ENCODE peak calls at places on chromosomes 1 and 21, in five cellular contexts. One of them, this sample, is unnamed.

GRCh38 chr1:239906394-239906793 is 185.3 kb upstream of the FMN2 start:
- DNase-seq in GDM1: no peak
- DNase-seq in cardiac septum: no peak
- DNase-seq in activated CD8-positive, alpha-beta memory T cell treated with anti-CD3 and anti-CD28 coated beads for 24 hours: no peak
- DNase-seq in CD8-positive, alpha-beta memory T cell: no peak
- DNase-seq in this sample: no peak

GRCh38 chr1:113391643-113392271 is 1.4 kb downstream of the MAGI3 start:
- DNase-seq in GDM1: no peak
- DNase-seq in activated CD8-positive, alpha-beta memory T cell treated with anti-CD3 and anti-CD28 coated beads for 24 hours: peak
- DNase-seq in CD8-positive, alpha-beta memory T cell: peak
- DNase-seq in cardiac septum: no peak
- DNase-seq in this sample: no peak

GRCh38 chr1:230870916-230871315 is 2.6 kb upstream of the C1orf198 start:
- DNase-seq in CD8-positive, alpha-beta memory T cell: no peak
- DNase-seq in GDM1: no peak
- DNase-seq in activated CD8-positive, alpha-beta memory T cell treated with anti-CD3 and anti-CD28 coated beads for 24 hours: no peak
- DNase-seq in cardiac septum: peak
- DNase-seq in this sample: no peak

GRCh38 chr1:81666586-81666985 is 134.1 kb upstream of the ADGRL2 start:
- DNase-seq in cardiac septum: no peak
- DNase-seq in activated CD8-positive, alpha-beta memory T cell treated with anti-CD3 and anti-CD28 coated beads for 24 hours: no peak
- DNase-seq in GDM1: no peak
- DNase-seq in CD8-positive, alpha-beta memory T cell: no peak
- DNase-seq in this sample: no peak

GRCh38 chr21:45858180-45858579 is 123.4 kb upstream of the COL6A1 start:
- DNase-seq in CD8-positive, alpha-beta memory T cell: no peak
- DNase-seq in activated CD8-positive, alpha-beta memory T cell treated with anti-CD3 and anti-CD28 coated beads for 24 hours: peak
- DNase-seq in GDM1: no peak
- DNase-seq in cardiac septum: peak
- DNase-seq in this sample: no peak

GRCh38 chr1:228691926-228692325 is 43.4 kb upstream of the RHOU start:
- DNase-seq in CD8-positive, alpha-beta memory T cell: no peak
- DNase-seq in activated CD8-positive, alpha-beta memory T cell treated with anti-CD3 and anti-CD28 coated beads for 24 hours: no peak
- DNase-seq in cardiac septum: no peak
- DNase-seq in GDM1: no peak
- DNase-seq in this sample: no peak

GRCh38 chr1:89873757-89874156 is 52.9 kb downstream of the LRRC8D start:
- DNase-seq in activated CD8-positive, alpha-beta memory T cell treated with anti-CD3 and anti-CD28 coated beads for 24 hours: no peak
- DNase-seq in CD8-positive, alpha-beta memory T cell: no peak
- DNase-seq in GDM1: no peak
- DNase-seq in cardiac septum: no peak
- DNase-seq in this sample: no peak

GRCh38 chr1:29196863-29197589 is 15.3 kb upstream of the SRSF4 start:
- DNase-seq in GDM1: no peak
- DNase-seq in cardiac septum: no peak
- DNase-seq in CD8-positive, alpha-beta memory T cell: peak
- DNase-seq in activated CD8-positive, alpha-beta memory T cell treated with anti-CD3 and anti-CD28 coated beads for 24 hours: no peak
- DNase-seq in this sample: no peak

GRCh38 chr1:25074828-25075227 is 144.8 kb upstream of the RUNX3 start:
- DNase-seq in cardiac septum: no peak
- DNase-seq in activated CD8-positive, alpha-beta memory T cell treated with anti-CD3 and anti-CD28 coated beads for 24 hours: no peak
- DNase-seq in CD8-positive, alpha-beta memory T cell: peak
- DNase-seq in GDM1: no peak
- DNase-seq in this sample: no peak

GRCh38 chr1:210815641-210816040 is 318.3 kb downstream of the KCNH1 start:
- DNase-seq in CD8-positive, alpha-beta memory T cell: no peak
- DNase-seq in activated CD8-positive, alpha-beta memory T cell treated with anti-CD3 and anti-CD28 coated beads for 24 hours: no peak
- DNase-seq in GDM1: no peak
- DNase-seq in cardiac septum: no peak
- DNase-seq in this sample: no peak

GRCh38 chr21:45957986-45958610 is 23.5 kb upstream of the COL6A1 start:
- DNase-seq in activated CD8-positive, alpha-beta memory T cell treated with anti-CD3 and anti-CD28 coated beads for 24 hours: no peak
- DNase-seq in CD8-positive, alpha-beta memory T cell: no peak
- DNase-seq in GDM1: no peak
- DNase-seq in cardiac septum: no peak
- DNase-seq in this sample: no peak

GRCh38 chr1:240310226-240310925 is 218.7 kb downstream of the FMN2 start:
- DNase-seq in activated CD8-positive, alpha-beta memory T cell treated with anti-CD3 and anti-CD28 coated beads for 24 hours: no peak
- DNase-seq in CD8-positive, alpha-beta memory T cell: no peak
- DNase-seq in cardiac septum: no peak
- DNase-seq in GDM1: no peak
- DNase-seq in this sample: no peak

GRCh38 chr1:45065083-45065482 is 53.0 kb downstream of the UROD start:
- DNase-seq in CD8-positive, alpha-beta memory T cell: no peak
- DNase-seq in GDM1: no peak
- DNase-seq in cardiac septum: no peak
- DNase-seq in activated CD8-positive, alpha-beta memory T cell treated with anti-CD3 and anti-CD28 coated beads for 24 hours: no peak
- DNase-seq in this sample: no peak

GRCh38 chr1:183632087-183632486 is 3.5 kb downstream of the ARPC5 start:
- DNase-seq in GDM1: no peak
- DNase-seq in cardiac septum: no peak
- DNase-seq in CD8-positive, alpha-beta memory T cell: no peak
- DNase-seq in activated CD8-positive, alpha-beta memory T cell treated with anti-CD3 and anti-CD28 coated beads for 24 hours: no peak
- DNase-seq in this sample: no peak

GRCh38 chr21:44816761-44817505 is 929 bp downstream of the SUMO3 start:
- DNase-seq in cardiac septum: no peak
- DNase-seq in CD8-positive, alpha-beta memory T cell: no peak
- DNase-seq in activated CD8-positive, alpha-beta memory T cell treated with anti-CD3 and anti-CD28 coated beads for 24 hours: no peak
- DNase-seq in GDM1: no peak
- DNase-seq in this sample: no peak

GRCh38 chr1:112735752-112736151 is 20.6 kb upstream of the PPM1J start:
- DNase-seq in CD8-positive, alpha-beta memory T cell: no peak
- DNase-seq in GDM1: no peak
- DNase-seq in cardiac septum: no peak
- DNase-seq in activated CD8-positive, alpha-beta memory T cell treated with anti-CD3 and anti-CD28 coated beads for 24 hours: no peak
- DNase-seq in this sample: no peak

GRCh38 chr1:85884372-85885035 is 176.3 kb upstream of the ZNHIT6 start:
- DNase-seq in CD8-positive, alpha-beta memory T cell: no peak
- DNase-seq in activated CD8-positive, alpha-beta memory T cell treated with anti-CD3 and anti-CD28 coated beads for 24 hours: no peak
- DNase-seq in GDM1: no peak
- DNase-seq in cardiac septum: no peak
- DNase-seq in this sample: no peak

GRCh38 chr1:203327684-203328457 is 22.6 kb downstream of the BTG2 start:
- DNase-seq in GDM1: peak
- DNase-seq in CD8-positive, alpha-beta memory T cell: peak
- DNase-seq in activated CD8-positive, alpha-beta memory T cell treated with anti-CD3 and anti-CD28 coated beads for 24 hours: peak
- DNase-seq in cardiac septum: peak
- DNase-seq in this sample: peak

GRCh38 chr1:172719694-172720138 is 60.8 kb downstream of the FASLG start:
- DNase-seq in CD8-positive, alpha-beta memory T cell: no peak
- DNase-seq in cardiac septum: no peak
- DNase-seq in GDM1: peak
- DNase-seq in activated CD8-positive, alpha-beta memory T cell treated with anti-CD3 and anti-CD28 coated beads for 24 hours: no peak
- DNase-seq in this sample: no peak

GRCh38 chr1:245953876-245954660 is 553.0 kb downstream of the SMYD3 start:
- DNase-seq in CD8-positive, alpha-beta memory T cell: no peak
- DNase-seq in activated CD8-positive, alpha-beta memory T cell treated with anti-CD3 and anti-CD28 coated beads for 24 hours: peak
- DNase-seq in cardiac septum: no peak
- DNase-seq in GDM1: no peak
- DNase-seq in this sample: peak

GRCh38 chr1:218521414-218522169 is 176.5 kb downstream of the TGFB2 start:
- DNase-seq in CD8-positive, alpha-beta memory T cell: no peak
- DNase-seq in activated CD8-positive, alpha-beta memory T cell treated with anti-CD3 and anti-CD28 coated beads for 24 hours: peak
- DNase-seq in cardiac septum: no peak
- DNase-seq in GDM1: no peak
- DNase-seq in this sample: no peak

GRCh38 chr1:58047265-58047858 is 499.2 kb downstream of the OMA1 start:
- DNase-seq in GDM1: no peak
- DNase-seq in activated CD8-positive, alpha-beta memory T cell treated with anti-CD3 and anti-CD28 coated beads for 24 hours: no peak
- DNase-seq in cardiac septum: no peak
- DNase-seq in CD8-positive, alpha-beta memory T cell: no peak
- DNase-seq in this sample: no peak

GRCh38 chr1:109687641-109688499 is at the start of gene GSTM1:
- DNase-seq in GDM1: peak
- DNase-seq in CD8-positive, alpha-beta memory T cell: no peak
- DNase-seq in cardiac septum: peak
- DNase-seq in activated CD8-positive, alpha-beta memory T cell treated with anti-CD3 and anti-CD28 coated beads for 24 hours: peak
- DNase-seq in this sample: no peak